ENCODE peak calls at places on chromosome 15, in nine cellular contexts. Q is posterior cingulate gyrus; Y is stimulated activated CD8-positive, alpha-beta memory T cell treated with anti-CD3 and anti-CD28 coated beads, Interleukin-7, amount 100 ng/mL, for 1 hour; I is stomach; C is AML-193; V is EL; R is psoas muscle; P is activated T-cell treated with anti-CD3 and anti-CD28 coated beads for 1 hour; H is kidney glomerular epithelial cell. B is an unnamed sample.

GRCh38 chr15:67307156-67307555 is 52.6 kb downstream of the IQCH start:
- DNase-seq in H (no peak), Y (no peak), V (no peak), R (no peak), I (no peak), Q (no peak), P (no peak), C (no peak), B (no peak)

GRCh38 chr15:25691544-25692430 is 171.3 kb downstream of the ATP10A start:
- DNase-seq in R (no peak), I (no peak), Q (no peak), V (no peak), C (no peak), H (no peak), Y (no peak), P (no peak), B (no peak)

GRCh38 chr15:79078763-79079395 is 11.7 kb downstream of the RASGRF1 start:
- DNase-seq in V (no peak), C (no peak), Y (no peak), I (no peak), R (no peak), P (no peak), Q (no peak), H (peak), B (no peak)

GRCh38 chr15:58221591-58222241 is 83.5 kb downstream of the AQP9 start:
- DNase-seq in I (peak), Q (no peak), R (no peak), H (no peak), Y (no peak), V (peak), C (peak), P (no peak), B (peak)

GRCh38 chr15:25705430-25706115 is 157.6 kb downstream of the ATP10A start:
- DNase-seq in Q (no peak), Y (no peak), I (no peak), C (no peak), P (no peak), R (no peak), H (peak), V (no peak), B (no peak)

GRCh38 chr15:31344824-31345605 is 18.4 kb downstream of the KLF13 start:
- DNase-seq in R (peak), C (no peak), Q (no peak), I (no peak), Y (no peak), V (no peak), P (no peak), H (no peak), B (no peak)

GRCh38 chr15:47870300-47870955 is 153.1 kb downstream of the SEMA6D start:
- DNase-seq in P (no peak), I (no peak), R (no peak), V (no peak), H (no peak), C (no peak), Y (no peak), Q (no peak), B (no peak)

GRCh38 chr15:52556524-52556923 is 12.3 kb downstream of the ARPP19 start:
- DNase-seq in H (no peak), I (no peak), C (no peak), P (no peak), Q (no peak), R (no peak), V (no peak), Y (no peak), B (no peak)

GRCh38 chr15:75227663-75228280 is 26.1 kb downstream of the C15orf39 start:
- DNase-seq in R (peak), C (no peak), P (no peak), H (no peak), Y (no peak), Q (peak), I (no peak), V (no peak), B (no peak)

GRCh38 chr15:100902436-100903190 is 16.5 kb upstream of the LRRK1 start:
- DNase-seq in Q (no peak), V (peak), I (peak), H (peak), P (no peak), Y (no peak), R (peak), C (no peak), B (no peak)

GRCh38 chr15:88401972-88402656 is 65.1 kb downstream of the MRPL46 start:
- DNase-seq in P (no peak), R (no peak), Y (no peak), H (no peak), Q (peak), C (no peak), I (no peak), V (no peak), B (no peak)

B was measured in H4.